ENCODE peak calls at places on chromosomes 3 and 15, in nine cellular contexts. One of them, this sample, is unnamed.
A peak's percentile ranks its signal among the peaks of the same experiment; 100 is the strongest.

GRCh38 chr3:76024640-76025039 is 239.3 kb upstream of the ZNF717 start:
- DNase-seq in body of pancreas: no peak
- DNase-seq in cardiac muscle cell: peak; percentile 29
- DNase-seq in heart left ventricle: no peak
- DNase-seq in thyroid gland: no peak
- DNase-seq in right lobe of liver: no peak
- DNase-seq in uterus: no peak
- DNase-seq in Caco-2: peak; percentile 19
- DNase-seq in A549: no peak
- DNase-seq in this sample: no peak

GRCh38 chr3:150238995-150239612 is 169.0 kb upstream of the TSC22D2 start:
- DNase-seq in body of pancreas: peak; percentile 48
- DNase-seq in cardiac muscle cell: peak; percentile 47
- DNase-seq in heart left ventricle: no peak
- DNase-seq in thyroid gland: peak; percentile 37
- DNase-seq in right lobe of liver: no peak
- DNase-seq in uterus: no peak
- DNase-seq in Caco-2: peak; percentile 64
- DNase-seq in A549: peak; percentile 41
- DNase-seq in this sample: no peak

GRCh38 chr15:59456114-59456513 is 18.1 kb downstream of the FAM81A start:
- DNase-seq in body of pancreas: peak; percentile 77
- DNase-seq in cardiac muscle cell: no peak
- DNase-seq in heart left ventricle: no peak
- DNase-seq in thyroid gland: peak; percentile 61
- DNase-seq in right lobe of liver: no peak
- DNase-seq in uterus: no peak
- DNase-seq in Caco-2: peak; percentile 60
- DNase-seq in A549: no peak
- DNase-seq in this sample: no peak

GRCh38 chr15:71002321-71002720 is 109.7 kb downstream of the LRRC49 start:
- DNase-seq in body of pancreas: no peak
- DNase-seq in cardiac muscle cell: no peak
- DNase-seq in heart left ventricle: no peak
- DNase-seq in thyroid gland: no peak
- DNase-seq in right lobe of liver: no peak
- DNase-seq in uterus: no peak
- DNase-seq in Caco-2: no peak
- DNase-seq in A549: no peak
- DNase-seq in this sample: no peak

GRCh38 chr3:93843981-93844380 is 129.7 kb downstream of the PROS1 start:
- DNase-seq in body of pancreas: no peak
- DNase-seq in cardiac muscle cell: no peak
- DNase-seq in heart left ventricle: no peak
- DNase-seq in thyroid gland: no peak
- DNase-seq in right lobe of liver: no peak
- DNase-seq in uterus: no peak
- DNase-seq in Caco-2: no peak
- DNase-seq in A549: no peak
- DNase-seq in this sample: no peak

GRCh38 chr15:90624278-90624930 is 92.7 kb upstream of the BLM start:
- DNase-seq in body of pancreas: no peak
- DNase-seq in cardiac muscle cell: no peak
- DNase-seq in heart left ventricle: no peak
- DNase-seq in thyroid gland: no peak
- DNase-seq in right lobe of liver: no peak
- DNase-seq in uterus: no peak
- DNase-seq in Caco-2: no peak
- DNase-seq in A549: no peak
- DNase-seq in this sample: no peak

GRCh38 chr3:187920871-187921270 is 175.6 kb upstream of the BCL6 start:
- DNase-seq in body of pancreas: no peak
- DNase-seq in cardiac muscle cell: no peak
- DNase-seq in heart left ventricle: no peak
- DNase-seq in thyroid gland: no peak
- DNase-seq in right lobe of liver: no peak
- DNase-seq in uterus: peak; percentile 30
- DNase-seq in Caco-2: no peak
- DNase-seq in A549: no peak
- DNase-seq in this sample: no peak

GRCh38 chr3:29427266-29428103 is 146.6 kb downstream of the RBMS3 start:
- DNase-seq in body of pancreas: no peak
- DNase-seq in cardiac muscle cell: no peak
- DNase-seq in heart left ventricle: peak; percentile 41
- DNase-seq in thyroid gland: peak; percentile 9
- DNase-seq in right lobe of liver: no peak
- DNase-seq in uterus: no peak
- DNase-seq in Caco-2: no peak
- DNase-seq in A549: no peak
- DNase-seq in this sample: no peak

GRCh38 chr3:161500057-161500836 is 3.6 kb downstream of the OTOL1 start:
- DNase-seq in body of pancreas: no peak
- DNase-seq in cardiac muscle cell: no peak
- DNase-seq in heart left ventricle: no peak
- DNase-seq in thyroid gland: no peak
- DNase-seq in right lobe of liver: no peak
- DNase-seq in uterus: no peak
- DNase-seq in Caco-2: no peak
- DNase-seq in A549: no peak
- DNase-seq in this sample: no peak

GRCh38 chr3:127286571-127287140 is 1.2 kb downstream of the PRR20G start:
- DNase-seq in body of pancreas: no peak
- DNase-seq in cardiac muscle cell: no peak
- DNase-seq in heart left ventricle: no peak
- DNase-seq in thyroid gland: no peak
- DNase-seq in right lobe of liver: no peak
- DNase-seq in uterus: no peak
- DNase-seq in Caco-2: no peak
- DNase-seq in A549: no peak
- DNase-seq in this sample: no peak

GRCh38 chr3:118818386-118818785 is 216.3 kb downstream of the IGSF11 start:
- DNase-seq in body of pancreas: no peak
- DNase-seq in cardiac muscle cell: no peak
- DNase-seq in heart left ventricle: no peak
- DNase-seq in thyroid gland: peak; percentile 37
- DNase-seq in right lobe of liver: no peak
- DNase-seq in uterus: no peak
- DNase-seq in Caco-2: no peak
- DNase-seq in A549: no peak
- DNase-seq in this sample: no peak

GRCh38 chr3:28317438-28318022 is 31.0 kb upstream of the ZCWPW2 start:
- DNase-seq in body of pancreas: peak; percentile 14
- DNase-seq in cardiac muscle cell: peak; percentile 58
- DNase-seq in heart left ventricle: no peak
- DNase-seq in thyroid gland: peak; percentile 2
- DNase-seq in right lobe of liver: peak; percentile 44
- DNase-seq in uterus: no peak
- DNase-seq in Caco-2: peak; percentile 53
- DNase-seq in A549: peak; percentile 43
- DNase-seq in this sample: peak; percentile 46

GRCh38 chr15:89543389-89543788 is 31.9 kb upstream of the TICRR start:
- DNase-seq in body of pancreas: no peak
- DNase-seq in cardiac muscle cell: no peak
- DNase-seq in heart left ventricle: no peak
- DNase-seq in thyroid gland: no peak
- DNase-seq in right lobe of liver: no peak
- DNase-seq in uterus: no peak
- DNase-seq in Caco-2: no peak
- DNase-seq in A549: no peak
- DNase-seq in this sample: no peak

GRCh38 chr3:30539214-30539613 is 67.2 kb upstream of the TGFBR2 start:
- DNase-seq in body of pancreas: no peak
- DNase-seq in cardiac muscle cell: no peak
- DNase-seq in heart left ventricle: no peak
- DNase-seq in thyroid gland: no peak
- DNase-seq in right lobe of liver: no peak
- DNase-seq in uterus: no peak
- DNase-seq in Caco-2: peak; percentile 32
- DNase-seq in A549: no peak
- DNase-seq in this sample: no peak

GRCh38 chr3:38229036-38229435 is 36.6 kb upstream of the SLC22A13 start:
- DNase-seq in body of pancreas: no peak
- DNase-seq in cardiac muscle cell: no peak
- DNase-seq in heart left ventricle: no peak
- DNase-seq in thyroid gland: no peak
- DNase-seq in right lobe of liver: no peak
- DNase-seq in uterus: no peak
- DNase-seq in Caco-2: no peak
- DNase-seq in A549: no peak
- DNase-seq in this sample: no peak

GRCh38 chr15:40443846-40444245 is 3.1 kb downstream of the BAHD1 start:
- DNase-seq in body of pancreas: no peak
- DNase-seq in cardiac muscle cell: no peak
- DNase-seq in heart left ventricle: no peak
- DNase-seq in thyroid gland: no peak
- DNase-seq in right lobe of liver: no peak
- DNase-seq in uterus: no peak
- DNase-seq in Caco-2: no peak
- DNase-seq in A549: no peak
- DNase-seq in this sample: no peak
- H3K4me1 ChIP-seq in body of pancreas: peaks cover 48% of the 10 kb centered on the region
- H3K4me1 ChIP-seq in cardiac muscle cell: peaks cover 11% of the 10 kb centered on the region
- H3K4me1 ChIP-seq in heart left ventricle: peaks cover 29% of the 10 kb centered on the region
- H3K4me1 ChIP-seq in thyroid gland: peaks cover 32% of the 10 kb centered on the region
- H3K4me1 ChIP-seq in right lobe of liver: peaks cover 4% of the 10 kb centered on the region
- H3K4me1 ChIP-seq in uterus: no peaks in the 10 kb centered on the region
- H3K4me1 ChIP-seq in Caco-2: peaks cover 11% of the 10 kb centered on the region
- H3K4me1 ChIP-seq in A549: peaks cover 8% of the 10 kb centered on the region
- H3K4me1 ChIP-seq in this sample: peaks cover 52% of the 10 kb centered on the region

GRCh38 chr3:5192568-5193319 is 5.2 kb downstream of the EDEM1 start:
- DNase-seq in body of pancreas: no peak
- DNase-seq in cardiac muscle cell: no peak
- DNase-seq in heart left ventricle: no peak
- DNase-seq in thyroid gland: no peak
- DNase-seq in right lobe of liver: no peak
- DNase-seq in uterus: no peak
- DNase-seq in Caco-2: no peak
- DNase-seq in A549: no peak
- DNase-seq in this sample: no peak
- H3K4me1 ChIP-seq in body of pancreas: peaks cover 72% of the 10 kb centered on the region
- H3K4me1 ChIP-seq in cardiac muscle cell: peaks cover 10% of the 10 kb centered on the region
- H3K4me1 ChIP-seq in heart left ventricle: peaks cover 5% of the 10 kb centered on the region
- H3K4me1 ChIP-seq in thyroid gland: peaks cover 21% of the 10 kb centered on the region
- H3K4me1 ChIP-seq in right lobe of liver: peaks cover 75% of the 10 kb centered on the region
- H3K4me1 ChIP-seq in uterus: peaks cover 20% of the 10 kb centered on the region
- H3K4me1 ChIP-seq in Caco-2: peaks cover 42% of the 10 kb centered on the region
- H3K4me1 ChIP-seq in A549: peaks cover 64% of the 10 kb centered on the region
- H3K4me1 ChIP-seq in this sample: peaks cover 70% of the 10 kb centered on the region

GRCh38 chr3:22986958-22987357 is 216.2 kb upstream of the UBE2E2 start:
- DNase-seq in body of pancreas: no peak
- DNase-seq in cardiac muscle cell: no peak
- DNase-seq in heart left ventricle: no peak
- DNase-seq in thyroid gland: no peak
- DNase-seq in right lobe of liver: no peak
- DNase-seq in uterus: no peak
- DNase-seq in Caco-2: no peak
- DNase-seq in A549: no peak
- DNase-seq in this sample: no peak
- H3K4me1 ChIP-seq in body of pancreas: no peaks in the 10 kb centered on the region
- H3K4me1 ChIP-seq in cardiac muscle cell: peaks cover 10% of the 10 kb centered on the region
- H3K4me1 ChIP-seq in heart left ventricle: no peaks in the 10 kb centered on the region
- H3K4me1 ChIP-seq in thyroid gland: peaks cover 4% of the 10 kb centered on the region
- H3K4me1 ChIP-seq in right lobe of liver: no peaks in the 10 kb centered on the region
- H3K4me1 ChIP-seq in uterus: no peaks in the 10 kb centered on the region
- H3K4me1 ChIP-seq in Caco-2: no peaks in the 10 kb centered on the region
- H3K4me1 ChIP-seq in A549: peaks cover 3% of the 10 kb centered on the region
- H3K4me1 ChIP-seq in this sample: no peaks in the 10 kb centered on the region

GRCh38 chr15:100720406-100720967 is 118.1 kb downstream of the ASB7 start:
- DNase-seq in body of pancreas: no peak
- DNase-seq in cardiac muscle cell: no peak
- DNase-seq in heart left ventricle: no peak
- DNase-seq in thyroid gland: no peak
- DNase-seq in right lobe of liver: no peak
- DNase-seq in uterus: no peak
- DNase-seq in Caco-2: no peak
- DNase-seq in A549: no peak
- DNase-seq in this sample: no peak
- H3K4me1 ChIP-seq in body of pancreas: peaks cover 80% of the 10 kb centered on the region
- H3K4me1 ChIP-seq in cardiac muscle cell: no peaks in the 10 kb centered on the region
- H3K4me1 ChIP-seq in heart left ventricle: no peaks in the 10 kb centered on the region
- H3K4me1 ChIP-seq in thyroid gland: peaks cover 22% of the 10 kb centered on the region
- H3K4me1 ChIP-seq in right lobe of liver: peaks cover 22% of the 10 kb centered on the region
- H3K4me1 ChIP-seq in uterus: peaks cover 10% of the 10 kb centered on the region
- H3K4me1 ChIP-seq in Caco-2: peaks cover 57% of the 10 kb centered on the region
- H3K4me1 ChIP-seq in A549: peaks cover 50% of the 10 kb centered on the region
- H3K4me1 ChIP-seq in this sample: no peaks in the 10 kb centered on the region

DNA sequence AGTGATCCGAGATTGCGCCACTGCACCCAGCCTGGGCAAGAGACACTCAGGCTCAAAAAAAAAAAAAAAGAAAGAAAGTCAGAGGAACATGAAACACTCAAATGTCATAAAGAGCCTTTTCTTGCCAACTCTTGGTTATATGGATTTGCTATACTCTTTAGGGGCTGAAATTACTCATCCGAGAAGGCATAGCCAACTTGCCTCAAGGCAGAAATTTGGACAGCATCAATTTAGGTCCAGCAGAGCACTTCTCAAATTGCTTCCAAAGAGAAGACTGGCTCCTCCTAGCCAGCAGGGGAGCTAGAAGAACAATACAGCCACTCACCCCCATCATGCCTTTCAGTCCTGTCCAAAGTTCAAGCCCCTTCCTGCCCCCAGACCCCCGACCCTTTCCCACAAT is 43.8 kb downstream of the OSBPL10 start:
- DNase-seq in body of pancreas: no peak
- DNase-seq in cardiac muscle cell: no peak
- DNase-seq in heart left ventricle: no peak
- DNase-seq in thyroid gland: no peak
- DNase-seq in right lobe of liver: no peak
- DNase-seq in uterus: no peak
- DNase-seq in Caco-2: no peak
- DNase-seq in A549: no peak
- DNase-seq in this sample: no peak
- H3K4me1 ChIP-seq in body of pancreas: no peaks in the 10 kb centered on the region
- H3K4me1 ChIP-seq in cardiac muscle cell: peaks cover 5% of the 10 kb centered on the region
- H3K4me1 ChIP-seq in heart left ventricle: no peaks in the 10 kb centered on the region
- H3K4me1 ChIP-seq in thyroid gland: peaks cover 4% of the 10 kb centered on the region
- H3K4me1 ChIP-seq in right lobe of liver: no peaks in the 10 kb centered on the region
- H3K4me1 ChIP-seq in uterus: no peaks in the 10 kb centered on the region
- H3K4me1 ChIP-seq in Caco-2: peaks cover 53% of the 10 kb centered on the region
- H3K4me1 ChIP-seq in A549: peaks cover 28% of the 10 kb centered on the region
- H3K4me1 ChIP-seq in this sample: no peaks in the 10 kb centered on the region

DNA sequence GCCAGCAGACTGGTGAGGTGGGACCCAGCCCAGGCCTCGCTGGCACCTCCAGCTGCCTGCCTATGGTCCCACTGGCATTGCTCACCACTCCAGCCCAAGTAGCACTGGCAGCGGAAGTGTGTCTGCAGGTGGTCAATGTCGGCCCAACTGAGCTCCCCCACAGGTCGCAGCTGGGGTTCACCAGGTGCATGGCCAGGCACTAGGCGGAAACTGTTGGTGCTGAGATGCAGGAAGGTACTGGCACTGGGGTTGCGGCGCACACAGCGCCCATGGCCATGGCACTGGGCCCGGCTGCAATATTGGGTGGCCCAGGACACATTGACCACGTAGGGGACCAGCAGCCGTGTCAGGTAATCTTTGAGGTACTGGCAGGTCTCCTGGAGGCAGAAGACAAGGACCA is 4.4 kb downstream of the HYAL2 start:
- DNase-seq in body of pancreas: no peak
- DNase-seq in cardiac muscle cell: no peak
- DNase-seq in heart left ventricle: no peak
- DNase-seq in thyroid gland: no peak
- DNase-seq in right lobe of liver: no peak
- DNase-seq in uterus: no peak
- DNase-seq in Caco-2: no peak
- DNase-seq in A549: no peak
- DNase-seq in this sample: peak; percentile 29
- H3K4me1 ChIP-seq in body of pancreas: peaks cover 50% of the 10 kb centered on the region
- H3K4me1 ChIP-seq in cardiac muscle cell: peaks cover 21% of the 10 kb centered on the region
- H3K4me1 ChIP-seq in heart left ventricle: peaks cover 26% of the 10 kb centered on the region
- H3K4me1 ChIP-seq in thyroid gland: peaks cover 40% of the 10 kb centered on the region
- H3K4me1 ChIP-seq in right lobe of liver: peaks cover 44% of the 10 kb centered on the region
- H3K4me1 ChIP-seq in uterus: no peaks in the 10 kb centered on the region
- H3K4me1 ChIP-seq in Caco-2: peaks cover 25% of the 10 kb centered on the region
- H3K4me1 ChIP-seq in A549: peaks cover 31% of the 10 kb centered on the region
- H3K4me1 ChIP-seq in this sample: peaks cover 49% of the 10 kb centered on the region

GRCh38 chr3:53159415-53160135 is 1.4 kb upstream of the PRKCD start:
- DNase-seq in body of pancreas: peak; percentile 95
- DNase-seq in cardiac muscle cell: no peak
- DNase-seq in heart left ventricle: peak; percentile 50
- DNase-seq in thyroid gland: no peak
- DNase-seq in right lobe of liver: peak; percentile 72
- DNase-seq in uterus: no peak
- DNase-seq in Caco-2: peak; percentile 81
- DNase-seq in A549: no peak
- DNase-seq in this sample: no peak
- H3K4me1 ChIP-seq in body of pancreas: peaks cover 78% of the 10 kb centered on the region
- H3K4me1 ChIP-seq in cardiac muscle cell: no peaks in the 10 kb centered on the region
- H3K4me1 ChIP-seq in heart left ventricle: peaks cover 9% of the 10 kb centered on the region
- H3K4me1 ChIP-seq in thyroid gland: peaks cover 48% of the 10 kb centered on the region
- H3K4me1 ChIP-seq in right lobe of liver: peaks cover 23% of the 10 kb centered on the region
- H3K4me1 ChIP-seq in uterus: no peaks in the 10 kb centered on the region
- H3K4me1 ChIP-seq in Caco-2: peaks cover 34% of the 10 kb centered on the region
- H3K4me1 ChIP-seq in A549: peaks cover 29% of the 10 kb centered on the region
- H3K4me1 ChIP-seq in this sample: peaks cover 24% of the 10 kb centered on the region